ENCODE peak calls at places on chromosomes 16 and 17, in seven cellular contexts. H is mesendoderm, Z is PC-3, Q is endothelial cell of umbilical vein, V is neural progenitor cell, K is fibroblast of lung, S is colonic mucosa. D is an unnamed sample. For H3K27me3, the result is how much of the 10 kb centered on the place peaks cover.

GRCh38 chr17:62658136-62658535 is 30.7 kb downstream of the MRC2 start:
- DNase-seq in H (no peak), Z (no peak), Q (no peak), V (no peak), K (no peak), S (no peak), D (no peak)

GRCh38 chr17:30922235-30922993 is 669 bp downstream of the ADAP2 start:
- DNase-seq in H (peak), Z (no peak), Q (no peak), V (peak), K (no peak), S (no peak), D (peak)

GRCh38 chr16:23353440-23353839 is 51.3 kb downstream of the SCNN1B start:
- DNase-seq in H (no peak), Z (no peak), Q (no peak), V (no peak), K (no peak), S (no peak), D (no peak)

GRCh38 chr16:10995555-10995954 is 51.2 kb downstream of the CLEC16A start:
- DNase-seq in H (no peak), Z (no peak), Q (no peak), V (no peak), K (no peak), S (no peak), D (no peak)

GRCh38 chr17:20234266-20234665 is 225.1 kb downstream of the SPECC1 start:
- DNase-seq in H (no peak), Z (no peak), Q (no peak), V (no peak), K (no peak), S (no peak), D (no peak)

GRCh38 chr16:2465653-2466415 is 5.3 kb upstream of the NTN3 start:
- DNase-seq in H (peak), Z (peak), Q (no peak), V (peak), K (no peak), S (no peak), D (peak)

GRCh38 chr17:21272881-21273839 is 11.4 kb upstream of the MAP2K3 start:
- DNase-seq in H (no peak), Z (peak), Q (no peak), V (no peak), K (no peak), S (peak), D (no peak)

GRCh38 chr17:76586741-76587487 is 1.3 kb upstream of the ST6GALNAC2 start:
- DNase-seq in H (peak), Z (no peak), Q (no peak), V (peak), K (no peak), S (no peak), D (peak)

GRCh38 chr17:39152134-39152884 is 872 bp upstream of the PLXDC1 start:
- DNase-seq in H (no peak), Z (no peak), Q (no peak), V (peak), K (no peak), S (peak), D (peak)

GRCh38 chr16:3999890-4000325 is 116.3 kb downstream of the ADCY9 start:
- DNase-seq in H (no peak), Z (no peak), Q (no peak), V (no peak), K (peak), S (no peak), D (no peak)

GRCh38 chr17:50447870-50448573 is 20.7 kb downstream of the CHAD start:
- DNase-seq in H (no peak), Z (peak), Q (no peak), V (no peak), K (no peak), S (peak), D (no peak)

GRCh38 chr17:4365628-4366311 is 705 bp downstream of the UBE2G1 start:
- DNase-seq in H (peak), Z (no peak), Q (peak), V (peak), K (no peak), S (peak), D (peak)

GRCh38 chr17:15882058-15882720 is 62.7 kb upstream of the ADORA2B start:
- DNase-seq in H (peak), Z (no peak), Q (no peak), V (peak), K (no peak), S (no peak), D (peak)

DNA sequence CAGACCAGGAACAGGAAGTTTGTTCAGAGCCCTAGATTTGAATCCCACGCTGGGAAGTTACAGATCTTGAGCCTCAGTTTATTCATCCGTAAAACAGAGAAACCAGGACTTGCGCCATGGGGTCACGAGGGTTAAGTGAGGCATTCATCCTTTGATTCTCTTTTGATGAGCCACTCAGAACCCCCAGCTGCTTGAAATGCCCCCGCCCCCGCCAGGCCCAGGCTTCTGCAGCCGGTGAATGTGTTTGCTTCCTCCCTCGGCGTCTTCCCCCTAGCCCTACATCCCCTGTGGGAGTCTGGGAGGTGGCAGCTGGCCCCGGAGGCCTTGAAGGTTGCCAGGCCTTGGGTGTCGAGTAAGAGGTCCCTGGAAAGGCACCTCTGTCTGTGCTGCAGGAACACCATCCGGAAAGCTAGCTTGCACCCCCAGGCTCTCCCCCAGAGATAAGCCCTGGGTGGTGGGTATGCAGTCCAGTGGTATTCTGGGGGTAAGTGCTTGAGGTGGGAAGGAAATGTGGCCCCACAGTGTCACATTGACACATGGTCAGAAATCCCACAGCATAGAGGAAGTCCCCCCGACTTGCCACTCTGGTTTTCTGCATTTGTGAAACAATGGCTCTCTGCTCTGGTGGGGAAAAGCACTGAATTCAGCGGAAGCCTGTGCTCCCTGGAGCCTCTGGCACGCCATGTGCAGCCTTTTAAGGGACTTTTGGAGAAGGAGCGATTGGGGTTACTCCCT is 14.9 kb downstream of the IRF8 start:
- DNase-seq in H (no peak), Z (no peak), Q (no peak), V (peak), K (no peak), S (no peak), D (no peak)
- H3K4me3 ChIP-seq in H (no peak), Z (no peak), Q (no peak), V (no peak), K (no peak), S (no peak), D (no peak)

GRCh38 chr17:69055334-69055733 is 5.4 kb downstream of the ABCA9 start:
- DNase-seq in H (no peak), Z (no peak), Q (no peak), V (no peak), K (no peak), S (no peak), D (no peak)

GRCh38 chr17:69056179-69056823 is 4.4 kb downstream of the ABCA9 start:
- DNase-seq in H (no peak), Z (no peak), Q (no peak), V (no peak), K (no peak), S (no peak), D (no peak)

GRCh38 chr17:69058165-69058564 is 2.6 kb downstream of the ABCA9 start:
- DNase-seq in H (peak), Z (no peak), Q (no peak), V (peak), K (no peak), S (no peak), D (peak)

GRCh38 chr17:69059458-69060205 is 1.1 kb downstream of the ABCA9 start:
- DNase-seq in H (no peak), Z (no peak), Q (peak), V (no peak), K (no peak), S (no peak), D (no peak)

DNA sequence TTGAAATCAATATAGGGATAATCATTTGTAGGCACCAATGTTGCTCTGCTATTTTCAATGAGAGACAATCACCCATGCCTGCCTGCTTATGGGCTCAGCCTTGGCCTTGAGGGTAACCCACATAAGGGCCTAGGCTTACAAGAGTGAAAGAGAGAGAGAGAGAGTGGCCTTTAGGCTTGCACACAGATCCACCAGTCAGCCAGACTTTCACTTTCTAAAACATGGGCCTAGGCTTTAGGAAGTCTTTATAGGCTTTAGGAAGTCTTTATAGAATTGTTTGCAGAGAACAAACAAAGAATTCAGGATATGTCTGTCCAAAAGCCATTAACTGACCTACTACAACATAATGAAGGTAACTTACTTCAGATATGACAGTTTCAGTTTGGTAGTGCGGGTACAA is 3.4 kb downstream of the ABCA9 start:
- DNase-seq in H (no peak), Z (no peak), Q (peak), V (no peak), K (no peak), S (no peak), D (no peak)
- H3K9ac ChIP-seq in H (no peak), Z (no peak), Q (no peak), V (no peak), K (no peak), S (no peak), D (no peak)

DNA sequence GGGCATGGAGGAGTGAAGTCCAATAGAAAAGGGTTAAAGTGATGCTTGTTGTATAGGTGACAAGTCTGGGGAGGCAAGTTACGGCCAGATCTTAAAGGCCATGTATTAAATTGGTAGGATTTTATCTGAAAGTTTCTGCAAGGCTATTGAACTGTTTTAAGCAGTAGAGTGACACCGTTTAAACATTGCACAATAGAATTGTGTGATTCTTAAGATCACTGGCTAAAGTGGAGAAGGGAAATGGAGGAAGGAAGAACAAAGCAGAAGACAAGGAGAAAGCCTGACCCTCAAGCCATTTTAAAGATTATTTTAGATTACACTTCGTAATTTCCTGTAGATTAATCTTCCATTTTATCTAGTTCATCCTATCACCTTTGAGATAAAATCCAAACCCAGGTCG is 5.6 kb upstream of the MPHOSPH6 start:
- DNase-seq in H (peak), Z (no peak), Q (no peak), V (no peak), K (no peak), S (no peak), D (no peak)
- H3K27me3 ChIP-seq in H (under half), Z (under half), Q (under half), V (half or more), K (under half), S (under half), D (under half)

GRCh38 chr17:70048020-70048419 is 27.0 kb upstream of the KCNJ16 start:
- DNase-seq in H (no peak), Z (no peak), Q (no peak), V (no peak), K (no peak), S (no peak), D (no peak)

GRCh38 chr17:70050931-70051330 is 24.1 kb upstream of the KCNJ16 start:
- DNase-seq in H (peak), Z (no peak), Q (no peak), V (no peak), K (no peak), S (no peak), D (no peak)

GRCh38 chr17:70054961-70055360 is 20.1 kb upstream of the KCNJ16 start:
- DNase-seq in H (peak), Z (no peak), Q (no peak), V (no peak), K (no peak), S (no peak), D (no peak)

GRCh38 chr17:70050192-70050591 is 24.8 kb upstream of the KCNJ16 start:
- DNase-seq in H (no peak), Z (no peak), Q (no peak), V (no peak), K (no peak), S (no peak), D (no peak)

GRCh38 chr17:70053241-70054234 is 21.5 kb upstream of the KCNJ16 start:
- DNase-seq in H (no peak), Z (no peak), Q (peak), V (no peak), K (peak), S (no peak), D (no peak)
- H3K4me3 ChIP-seq in H (no peak), Z (no peak), Q (peak), V (no peak), K (peak), S (no peak), D (no peak)

DNA sequence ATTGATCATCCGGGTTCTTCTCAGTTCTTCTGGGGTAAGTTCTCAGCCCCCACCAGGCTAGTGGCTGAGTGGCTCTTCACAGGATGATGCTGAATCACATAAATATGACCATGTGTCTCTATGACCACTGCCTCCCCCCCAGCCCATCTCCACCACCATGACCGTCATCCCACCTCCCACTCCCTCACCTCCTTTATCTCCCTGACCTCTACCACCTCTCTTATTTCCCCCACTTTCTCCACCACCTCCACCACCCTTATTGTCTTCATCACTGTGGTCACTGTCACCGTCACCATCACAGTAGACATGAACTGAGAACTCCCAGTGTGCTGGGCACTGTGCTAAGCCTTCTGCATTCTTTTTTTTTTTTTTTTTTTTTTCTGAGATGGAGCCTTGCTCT is 32.5 kb downstream of the RGS9 start:
- DNase-seq in H (no peak), Z (no peak), Q (no peak), V (no peak), K (no peak), S (no peak), D (no peak)
- H3K9ac ChIP-seq in H (no peak), Z (no peak), Q (no peak), V (no peak), K (no peak), S (no peak), D (no peak)

GRCh38 chr16:82470506-82471196 is 156.1 kb upstream of the CDH13 start:
- DNase-seq in H (no peak), Z (no peak), Q (no peak), V (peak), K (peak), S (peak), D (no peak)
- H3K27me3 ChIP-seq in H (under half), Z (under half), Q (under half), V (under half), K (under half), S (under half), D (under half)

DNA sequence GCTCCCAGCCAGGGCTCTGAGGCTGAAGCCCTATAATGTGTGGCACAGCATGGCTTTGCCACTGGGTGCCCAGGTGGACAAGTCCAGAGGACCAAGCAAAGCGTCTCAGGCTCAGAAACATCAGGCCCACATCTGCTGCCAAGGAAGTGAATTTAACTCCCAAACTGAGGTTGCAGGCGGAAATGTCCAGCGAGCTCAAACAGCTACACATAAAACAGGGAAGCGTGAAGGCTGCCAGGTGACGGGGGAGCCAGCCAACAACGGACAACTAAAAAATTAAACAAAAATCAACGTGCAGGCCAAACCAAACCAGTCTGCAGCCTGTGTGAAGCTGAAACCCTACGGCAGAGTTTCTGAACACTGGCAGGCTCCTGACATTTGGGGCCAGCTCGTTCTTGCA is 2.5 kb downstream of the TK1 start:
- DNase-seq in H (no peak), Z (no peak), Q (no peak), V (no peak), K (no peak), S (no peak), D (peak)
- H3K4me3 ChIP-seq in H (no peak), Z (peak), Q (no peak), V (no peak), K (no peak), S (no peak), D (peak)

GRCh38 chr17:45060824-45061605 is at the start of gene NMT1:
- DNase-seq in H (peak), Z (peak), Q (peak), V (peak), K (peak), S (peak), D (peak)

GRCh38 chr17:45061606-45062205 is 589 bp downstream of the NMT1 start:
- DNase-seq in H (no peak), Z (no peak), Q (no peak), V (no peak), K (no peak), S (no peak), D (no peak)

GRCh38 chr17:45060382-45060823 is 714 bp upstream of the NMT1 start:
- DNase-seq in H (no peak), Z (no peak), Q (no peak), V (no peak), K (no peak), S (no peak), D (no peak)

GRCh38 chr17:45063198-45063597 is 2.1 kb downstream of the NMT1 start:
- DNase-seq in H (no peak), Z (no peak), Q (no peak), V (no peak), K (no peak), S (no peak), D (no peak)
- H3K9ac ChIP-seq in H (no peak), Z (peak), Q (no peak), V (no peak), K (no peak), S (peak), D (no peak)

DNA sequence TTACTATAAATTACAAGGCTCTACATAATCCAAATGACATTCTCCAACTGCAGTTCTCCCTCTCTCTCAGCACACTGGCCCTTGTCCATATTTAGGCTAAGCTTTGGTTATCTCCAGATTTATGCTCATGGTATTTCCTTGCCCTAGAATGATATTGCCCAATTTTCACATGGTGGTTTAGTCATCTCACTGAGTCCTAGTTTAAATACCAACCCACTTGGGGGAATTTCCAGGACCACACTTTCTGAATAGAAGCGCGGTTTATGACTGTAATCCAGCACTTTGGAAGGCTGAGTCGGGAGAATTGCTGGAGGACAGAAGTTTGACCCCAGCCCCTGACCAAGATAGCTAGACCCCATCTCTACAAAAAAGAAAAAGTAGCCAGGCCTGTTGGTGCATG is 280.1 kb upstream of the MON1B start:
- DNase-seq in H (no peak), Z (peak), Q (no peak), V (no peak), K (peak), S (no peak), D (no peak)
- H3K27me3 ChIP-seq in H (under half), Z (under half), Q (under half), V (under half), K (under half), S (under half), D (under half)

DNA sequence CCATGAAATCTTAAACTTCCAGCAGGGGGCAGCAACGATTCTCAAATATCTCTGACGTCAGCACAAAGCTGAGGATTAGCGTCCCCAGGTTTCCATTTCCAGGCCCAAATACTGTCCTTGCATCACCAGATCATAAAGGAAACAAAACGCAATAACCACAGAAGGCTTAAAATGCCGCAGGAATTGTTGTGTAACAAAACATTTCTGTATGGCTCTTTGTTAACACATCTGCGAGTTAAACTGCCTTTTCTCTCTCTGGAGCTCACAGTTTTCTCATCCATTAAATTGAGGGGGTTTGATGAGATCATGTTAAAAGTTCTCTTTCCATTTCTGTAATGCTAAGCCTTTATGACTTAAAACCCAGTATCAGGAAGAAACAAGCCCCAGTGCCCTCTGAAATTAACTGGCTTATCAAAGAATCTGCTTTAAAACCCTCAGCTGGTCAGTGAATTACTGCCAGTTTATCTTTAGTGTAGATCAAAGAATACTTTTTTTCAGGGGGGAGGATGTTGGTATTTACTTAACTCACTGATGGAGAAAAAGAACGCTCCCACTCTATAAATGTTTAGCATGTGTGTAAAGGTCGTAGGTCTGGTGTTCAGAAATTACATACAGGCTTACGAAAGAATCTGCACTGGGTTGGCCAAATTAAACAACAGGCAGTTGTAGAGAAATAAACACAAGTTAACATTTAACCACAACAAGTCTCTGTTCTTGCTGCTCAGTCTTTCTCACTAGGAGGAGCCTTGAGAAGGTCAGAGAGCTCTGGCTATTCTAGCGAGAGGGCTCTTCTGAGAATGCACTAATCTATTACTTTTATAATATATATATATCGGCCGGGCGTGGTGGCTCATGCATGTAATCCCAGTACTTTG is 10.6 kb upstream of the TERF2 start:
- DNase-seq in H (peak), Z (peak), Q (peak), V (peak), K (peak), S (peak), D (peak)
- H3K4me3 ChIP-seq in H (no peak), Z (peak), Q (no peak), V (no peak), K (peak), S (no peak), D (no peak)

D was measured in endodermal cell.